ENCODE peak calls at places on chromosome 13, in ten cellular contexts. W, V, P, Z, G, E, Y, U, L and C are unnamed samples.

GRCh38 chr13:63198076-63198475 is 1782.4 kb upstream of the PCDH20 start:
- DNase-seq in W (no peak), V (no peak), P (no peak), Z (no peak), G (no peak), E (no peak), Y (no peak), U (no peak), L (no peak), C (no peak)

GRCh38 chr13:114068723-114069322 is 63.6 kb downstream of the RASA3 start:
- DNase-seq in W (no peak), V (peak; percentile 63), P (no peak), Z (no peak), G (no peak), E (no peak), Y (peak; percentile 44), U (no peak), L (no peak), C (no peak)

GRCh38 chr13:24659239-24659638 is 21.0 kb upstream of the ATP12A start:
- DNase-seq in W (no peak), V (no peak), P (no peak), Z (no peak), G (no peak), E (no peak), Y (no peak), U (no peak), L (no peak), C (no peak)

GRCh38 chr13:27667946-27668345 is 46.3 kb downstream of the POLR1D start:
- DNase-seq in W (no peak), V (peak; percentile 8), P (no peak), Z (no peak), G (no peak), E (no peak), Y (peak; percentile 58), U (peak; percentile 15), L (no peak), C (no peak)

GRCh38 chr13:90594694-90595093 is 752.8 kb upstream of the MIR17HG start:
- DNase-seq in W (no peak), V (no peak), P (no peak), Z (peak; percentile 69), G (no peak), E (peak; percentile 60), Y (peak; percentile 9), U (peak; percentile 19), L (no peak), C (no peak)

GRCh38 chr13:31236211-31236786 is 36.5 kb downstream of the B3GLCT start:
- DNase-seq in W (no peak), V (peak; percentile 36), P (no peak), Z (peak; percentile 25), G (peak; percentile 72), E (peak; percentile 24), Y (peak; percentile 16), U (peak; percentile 42), L (no peak), C (no peak)

GRCh38 chr13:95679722-95680121 is 2.8 kb downstream of the DNAJC3 start:
- DNase-seq in W (no peak), V (no peak), P (no peak), Z (no peak), G (no peak), E (no peak), Y (no peak), U (no peak), L (no peak), C (no peak)

GRCh38 chr13:29855009-29855408 is 4.6 kb upstream of the UBL3 start:
- DNase-seq in W (no peak), V (no peak), P (no peak), Z (no peak), G (no peak), E (no peak), Y (no peak), U (no peak), L (no peak), C (no peak)

GRCh38 chr13:52738719-52739467 is 727 bp downstream of the CNMD start:
- DNase-seq in W (peak; percentile 1), V (no peak), P (no peak), Z (no peak), G (peak; percentile 47), E (no peak), Y (no peak), U (no peak), L (no peak), C (no peak)

GRCh38 chr13:34155931-34156607 is 338.1 kb downstream of the RFC3 start:
- DNase-seq in W (no peak), V (no peak), P (no peak), Z (peak; percentile 80), G (peak; percentile 68), E (peak; percentile 39), Y (peak; percentile 85), U (peak; percentile 56), L (no peak), C (no peak)

GRCh38 chr13:111944171-111944583 is 122.8 kb upstream of the SOX1 start:
- DNase-seq in W (no peak), V (no peak), P (no peak), Z (no peak), G (no peak), E (no peak), Y (no peak), U (no peak), L (no peak), C (peak; percentile 31)

GRCh38 chr13:99004931-99005330 is 27.1 kb upstream of the DOCK9 start:
- DNase-seq in W (no peak), V (no peak), P (no peak), Z (no peak), G (no peak), E (no peak), Y (no peak), U (no peak), L (no peak), C (no peak)

GRCh38 chr13:83880275-83881027 is 1.8 kb downstream of the SLITRK1 start:
- DNase-seq in W (no peak), V (no peak), P (no peak), Z (no peak), G (no peak), E (no peak), Y (no peak), U (no peak), L (no peak), C (no peak)

GRCh38 chr13:24683370-24683769 is 3.2 kb downstream of the ATP12A start:
- DNase-seq in W (no peak), V (no peak), P (no peak), Z (no peak), G (no peak), E (no peak), Y (no peak), U (no peak), L (no peak), C (no peak)

GRCh38 chr13:113748101-113748861 is 10.7 kb upstream of the TMEM255B start:
- DNase-seq in W (no peak), V (no peak), P (no peak), Z (no peak), G (no peak), E (no peak), Y (no peak), U (no peak), L (no peak), C (no peak)

GRCh38 chr13:98707309-98707999 is 45.0 kb downstream of the SLC15A1 start:
- DNase-seq in W (no peak), V (no peak), P (no peak), Z (no peak), G (no peak), E (no peak), Y (no peak), U (no peak), L (no peak), C (no peak)